ENCODE peak calls at places on chromosomes 11 and 22, in six cellular contexts. P is AG04450, F is neural crest cell, Y is GM13977, I is brain microvascular endothelial cell, D is MCF 10A. W is an unnamed sample.

GRCh38 chr22:30187726-30188407 is 58.7 kb downstream of the LIF start:
- DNase-seq in P (no peak), F (no peak), Y (no peak), I (no peak), D (no peak), W (no peak)

GRCh38 chr11:126359431-126360048 is 4.1 kb downstream of the ST3GAL4 start:
- DNase-seq in P (no peak), F (no peak), Y (no peak), I (no peak), D (peak), W (no peak)

GRCh38 chr22:47082505-47082904 is 320.1 kb downstream of the TBC1D22A start:
- DNase-seq in P (no peak), F (no peak), Y (no peak), I (no peak), D (no peak), W (no peak)

GRCh38 chr22:39773976-39774539 is 119.5 kb downstream of the ENTHD1 start:
- DNase-seq in P (no peak), F (no peak), Y (peak), I (no peak), D (no peak), W (no peak)

GRCh38 chr11:74024630-74025029 is 15.7 kb upstream of the UCP3 start:
- DNase-seq in P (peak), F (no peak), Y (no peak), I (peak), D (peak), W (peak)

GRCh38 chr11:111565111-111565720 is 24.7 kb downstream of the LAYN start:
- DNase-seq in P (no peak), F (peak), Y (peak), I (peak), D (peak), W (peak)

GRCh38 chr11:124898711-124899110 is 1.0 kb upstream of the ROBO4 start:
- DNase-seq in P (peak), F (no peak), Y (no peak), I (no peak), D (peak), W (no peak)

GRCh38 chr11:125517116-125517804 is 21.2 kb upstream of the FEZ1 start:
- DNase-seq in P (peak), F (peak), Y (no peak), I (peak), D (peak), W (peak)

GRCh38 chr22:19036523-19037273 is 85.5 kb downstream of the DGCR2 start:
- DNase-seq in P (no peak), F (no peak), Y (no peak), I (no peak), D (no peak), W (no peak)

GRCh38 chr11:64753380-64754123 is 6.2 kb downstream of the PYGM start:
- DNase-seq in P (no peak), F (no peak), Y (no peak), I (no peak), D (no peak), W (no peak)

GRCh38 chr22:23270212-23270733 is 90.0 kb downstream of the BCR start:
- DNase-seq in P (no peak), F (no peak), Y (no peak), I (no peak), D (no peak), W (no peak)

GRCh38 chr11:762421-763072 is 14.7 kb downstream of the GATD1 start:
- DNase-seq in P (no peak), F (no peak), Y (peak), I (peak), D (peak), W (peak)

GRCh38 chr11:61960532-61960931 is 6.9 kb downstream of the FTH1 start:
- DNase-seq in P (no peak), F (no peak), Y (no peak), I (no peak), D (no peak), W (no peak)

GRCh38 chr22:24953294-24954113 is 988 bp downstream of the KIAA1671 start:
- DNase-seq in P (no peak), F (no peak), Y (no peak), I (no peak), D (no peak), W (no peak)

GRCh38 chr11:119375629-119376196 is 5.8 kb downstream of the USP2 start:
- DNase-seq in P (no peak), F (no peak), Y (no peak), I (peak), D (no peak), W (peak)

GRCh38 chr22:19674929-19675253 is 39.4 kb upstream of the SEPTIN5 start:
- DNase-seq in P (no peak), F (no peak), Y (no peak), I (no peak), D (no peak), W (no peak)

GRCh38 chr11:12118940-12119339 is 8.6 kb downstream of the MICAL2 start:
- DNase-seq in P (no peak), F (no peak), Y (no peak), I (no peak), D (no peak), W (no peak)
- TF ChIP-seq CTCF in P (peak), F (no peak), Y (no peak), I (peak), D (no peak), W (no peak)

GRCh38 chr22:27745809-27746208 is 55.7 kb downstream of the MN1 start:
- DNase-seq in P (no peak), F (no peak), Y (no peak), I (no peak), D (no peak), W (no peak)

GRCh38 chr22:27748355-27749168 is 53.0 kb downstream of the MN1 start:
- DNase-seq in P (no peak), F (no peak), Y (no peak), I (peak), D (peak), W (no peak)

GRCh38 chr22:27746918-27747317 is 54.6 kb downstream of the MN1 start:
- DNase-seq in P (no peak), F (no peak), Y (no peak), I (no peak), D (no peak), W (no peak)

GRCh38 chr22:27749597-27750225 is 51.8 kb downstream of the MN1 start:
- DNase-seq in P (no peak), F (no peak), Y (no peak), I (peak), D (no peak), W (no peak)

GRCh38 chr22:27747396-27748256 is 53.9 kb downstream of the MN1 start:
- DNase-seq in P (no peak), F (no peak), Y (no peak), I (no peak), D (peak), W (no peak)
- TF ChIP-seq CTCF in P (no peak), F (no peak), Y (no peak), I (peak), D (peak), W (peak)

GRCh38 chr11:2691355-2691761 is 8.4 kb downstream of the KCNQ1OT1 start:
- DNase-seq in P (no peak), F (no peak), Y (no peak), I (no peak), D (no peak), W (no peak)

GRCh38 chr11:2693851-2694261 is 5.9 kb downstream of the KCNQ1OT1 start:
- DNase-seq in P (no peak), F (no peak), Y (no peak), I (no peak), D (no peak), W (no peak)

GRCh38 chr11:2690596-2691354 is 9.0 kb downstream of the KCNQ1OT1 start:
- DNase-seq in P (no peak), F (no peak), Y (no peak), I (no peak), D (no peak), W (no peak)

GRCh38 chr11:2693271-2693833 is 6.4 kb downstream of the KCNQ1OT1 start:
- DNase-seq in P (no peak), F (no peak), Y (no peak), I (no peak), D (no peak), W (no peak)

DNA sequence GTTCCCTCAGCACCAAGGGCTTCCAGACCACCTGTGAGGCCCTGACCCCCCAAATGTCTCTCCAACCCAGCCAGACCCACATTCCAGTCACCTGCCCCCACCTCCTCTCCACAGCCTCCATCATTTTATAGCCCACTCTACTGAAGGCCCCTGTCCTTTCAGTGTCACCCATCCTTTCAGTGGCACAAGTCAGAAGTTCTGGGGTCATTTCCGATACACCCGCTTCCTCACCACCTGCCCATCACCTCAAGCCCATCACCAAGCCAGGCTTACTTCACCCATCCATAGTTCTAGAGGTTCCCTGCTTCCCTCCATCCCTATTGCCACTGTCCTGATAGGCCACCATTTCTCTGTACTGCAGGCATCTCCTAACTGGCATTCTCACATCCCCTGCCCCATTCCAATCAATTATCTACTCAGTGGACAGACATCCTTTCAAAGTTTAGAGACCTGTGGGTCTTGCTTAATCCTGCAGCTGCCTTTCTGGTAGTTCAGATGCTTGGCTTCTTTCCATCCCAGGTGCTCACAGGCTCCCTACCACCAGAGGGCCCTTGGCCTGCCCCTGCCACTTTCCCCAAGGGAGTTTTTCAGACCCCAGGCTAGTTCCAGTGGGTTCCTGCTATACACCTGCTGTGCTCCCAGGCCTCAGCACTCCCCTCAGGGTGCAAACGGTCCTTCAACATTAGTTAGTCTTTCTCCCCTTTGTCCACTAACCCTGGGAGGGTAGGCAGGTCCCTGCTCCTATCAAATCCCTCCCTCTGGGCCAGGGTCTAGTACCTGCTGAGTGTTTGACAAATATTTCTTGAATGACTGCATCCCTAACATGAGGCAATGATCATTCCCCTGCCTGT is 7.6 kb downstream of the KCNQ1OT1 start:
- DNase-seq in P (no peak), F (no peak), Y (no peak), I (no peak), D (peak), W (no peak)
- TF ChIP-seq CTCF in P (peak), F (peak), Y (peak), I (peak), D (peak), W (peak)

GRCh38 chr11:2272241-2272945 is 2.0 kb upstream of the ASCL2 start:
- DNase-seq in P (no peak), F (no peak), Y (no peak), I (no peak), D (no peak), W (no peak)
- TF ChIP-seq CTCF in P (no peak), F (no peak), Y (no peak), I (no peak), D (no peak), W (no peak)

GRCh38 chr11:44326615-44327475 is 16.9 kb upstream of the ALX4 start:
- DNase-seq in P (no peak), F (no peak), Y (no peak), I (no peak), D (peak), W (no peak)
- TF ChIP-seq CTCF in P (peak), F (no peak), Y (peak), I (peak), D (no peak), W (no peak)

DNA sequence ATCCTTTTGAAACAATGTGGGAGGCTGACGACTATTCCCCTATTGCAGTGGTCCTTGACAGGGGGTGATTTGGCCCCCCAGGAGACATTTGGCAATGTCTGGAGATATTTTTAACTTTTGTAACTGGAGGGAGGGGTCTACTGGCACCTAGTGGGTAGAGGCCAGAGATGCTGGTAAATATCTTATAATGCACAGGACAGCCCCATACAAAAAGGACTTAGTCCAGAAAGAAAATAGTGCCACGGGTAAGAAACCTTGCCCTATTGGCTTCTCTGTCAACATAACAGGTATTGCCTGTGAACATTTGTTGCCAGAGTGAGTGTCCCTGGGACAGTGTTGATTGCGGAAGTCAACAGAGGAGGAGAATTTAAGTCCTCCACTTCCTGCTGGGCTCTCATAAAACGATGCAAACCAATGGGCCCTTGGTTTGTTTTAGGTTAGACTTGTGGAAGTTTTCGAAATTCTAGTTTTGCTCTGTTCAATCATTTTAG is 101.6 kb downstream of the MAML2 start:
- DNase-seq in P (no peak), F (no peak), Y (no peak), I (no peak), D (no peak), W (no peak)
- TF ChIP-seq CTCF in P (no peak), F (peak), Y (peak), I (peak), D (peak), W (peak)

DNA sequence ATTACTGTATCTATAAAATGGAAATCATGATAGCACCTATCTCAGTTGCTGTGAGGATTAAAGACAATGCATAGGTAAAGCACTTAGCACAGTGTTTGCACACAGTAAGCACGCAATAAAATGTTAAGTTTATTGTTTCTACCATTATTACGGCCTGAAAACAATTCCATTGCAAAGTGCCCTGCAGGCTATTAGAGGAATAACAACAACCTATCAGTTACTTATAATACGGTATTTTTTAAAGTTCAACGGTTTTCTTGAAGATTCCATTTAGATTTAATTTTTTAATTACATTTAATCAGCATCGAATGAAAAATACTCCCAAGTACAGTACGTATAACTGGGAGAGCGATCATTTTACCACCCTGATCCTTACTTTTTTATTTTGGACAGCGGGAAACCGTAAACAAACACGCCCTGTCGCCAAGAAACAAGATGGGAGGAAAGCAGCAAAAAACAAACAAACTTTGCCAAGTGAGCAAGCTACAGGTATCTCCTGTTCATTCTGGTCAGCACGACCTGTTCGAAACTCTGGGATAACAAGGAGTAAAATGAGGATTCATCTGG is 892 bp downstream of the SLC36A4 start:
- DNase-seq in P (no peak), F (no peak), Y (no peak), I (no peak), D (no peak), W (no peak)
- TF ChIP-seq CTCF in P (peak), F (peak), Y (peak), I (peak), D (peak), W (peak)

DNA sequence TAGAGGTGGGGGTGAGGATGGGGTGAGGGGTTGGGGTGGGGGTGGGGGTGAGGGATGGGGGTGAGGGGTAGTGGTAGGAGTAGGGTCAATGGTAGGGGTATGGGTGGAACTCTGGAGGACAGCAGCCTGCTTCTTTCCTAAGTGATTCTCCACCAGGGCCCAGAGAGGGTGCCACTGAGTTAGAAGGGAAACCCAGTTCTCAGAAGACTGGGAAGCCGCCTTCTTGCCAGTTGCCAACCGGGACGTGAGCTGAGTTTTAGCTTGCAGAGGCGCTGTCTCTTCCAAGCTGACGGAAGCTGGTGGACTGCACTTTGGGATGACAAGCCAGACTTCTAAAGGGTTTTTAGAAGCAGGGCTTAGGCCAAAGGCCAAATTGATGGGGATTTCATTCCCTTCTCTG is 104.4 kb downstream of the NAT10 start:
- DNase-seq in P (no peak), F (no peak), Y (no peak), I (no peak), D (no peak), W (no peak)
- TF ChIP-seq CTCF in P (no peak), F (no peak), Y (no peak), I (peak), D (no peak), W (no peak)